ENCODE peak calls at places on chromosomes 11 and 22, in nine cellular contexts. M is stimulated activated CD4-positive, alpha-beta T cell treated with anti-CD3 and anti-CD28 coated beads, Interleukin-2, amount 100 ng/mL, for 48 hours; O is AG20443; V is activated T-helper 1 cell treated with anti-CD3 and anti-CD28 coated beads, Interleukin-12 subunit alpha, Interleukin-12 subunit beta, Interleukin-2, Interleukin-4 antibody, amounts not matched to agents 30 ng/mL and 10 ng/mL and 1 ng/mL, durations not matched to agents 14 hours and 24 hours and 36 hours; X is Caki2; G is T follicular helper cell; Q is cardiac muscle cell; S is stimulated activated CD8-positive, alpha-beta memory T cell treated with anti-CD3 and anti-CD28 coated beads, Interleukin-15, amount 100 ng/mL, for 4 hours; E is NCI-H524. K is an unnamed sample.

GRCh38 chr11:61004037-61004641 is 32.7 kb downstream of the CD6 start:
- DNase-seq in M (no peak), O (no peak), V (no peak), X (no peak), G (peak; percentile 53), Q (peak; percentile 82), S (no peak), E (peak; percentile 51), K (no peak)

GRCh38 chr22:40449676-40450035 is 79.3 kb downstream of the SGSM3 start:
- DNase-seq in M (no peak), O (peak; percentile 26), V (no peak), X (no peak), G (no peak), Q (peak; percentile 78), S (no peak), E (no peak), K (no peak)

GRCh38 chr11:128336203-128336602 is 251.2 kb downstream of the ETS1 start:
- DNase-seq in M (no peak), O (peak; percentile 65), V (no peak), X (peak; percentile 67), G (no peak), Q (peak; percentile 78), S (no peak), E (no peak), K (no peak)

GRCh38 chr11:36569095-36569494 is 1.3 kb downstream of the RAG1 start:
- DNase-seq in M (no peak), O (no peak), V (no peak), X (no peak), G (no peak), Q (no peak), S (no peak), E (no peak), K (no peak)

GRCh38 chr22:49845241-49845640 is 8.4 kb upstream of the ZBED4 start:
- DNase-seq in M (no peak), O (no peak), V (no peak), X (no peak), G (no peak), Q (no peak), S (no peak), E (no peak), K (no peak)

GRCh38 chr11:119728226-119728626 is 774 bp downstream of the NECTIN1 start:
- DNase-seq in M (no peak), O (peak; percentile 48), V (no peak), X (no peak), G (no peak), Q (no peak), S (no peak), E (no peak), K (peak; percentile 30)

GRCh38 chr11:37557990-37558389 is 960.0 kb upstream of the RAG2 start:
- DNase-seq in M (no peak), O (no peak), V (no peak), X (no peak), G (no peak), Q (no peak), S (no peak), E (no peak), K (no peak)

GRCh38 chr11:12717851-12718291 is 43.6 kb downstream of the TEAD1 start:
- DNase-seq in M (peak; percentile 22), O (no peak), V (peak; percentile 55), X (no peak), G (peak; percentile 38), Q (no peak), S (no peak), E (no peak), K (no peak)

GRCh38 chr11:44043157-44043556 is 4.6 kb upstream of the ACCSL start:
- DNase-seq in M (no peak), O (no peak), V (no peak), X (no peak), G (no peak), Q (no peak), S (no peak), E (no peak), K (no peak)

GRCh38 chr22:35039625-35040024 is 26.3 kb upstream of the ISX start:
- DNase-seq in M (no peak), O (peak; percentile 53), V (no peak), X (no peak), G (no peak), Q (no peak), S (no peak), E (no peak), K (no peak)

GRCh38 chr22:38935023-38935422 is 22.4 kb upstream of the APOBEC3A start:
- DNase-seq in M (no peak), O (no peak), V (no peak), X (peak; percentile 59), G (no peak), Q (no peak), S (no peak), E (peak; percentile 71), K (no peak)

GRCh38 chr11:86814775-86815174 is 14.4 kb downstream of the PRSS23 start:
- DNase-seq in M (no peak), O (no peak), V (no peak), X (no peak), G (no peak), Q (no peak), S (no peak), E (no peak), K (no peak)

GRCh38 chr22:17998913-17999312 is 25.4 kb downstream of the MICAL3 start:
- DNase-seq in M (no peak), O (no peak), V (no peak), X (no peak), G (no peak), Q (no peak), S (no peak), E (no peak), K (no peak)

GRCh38 chr11:68282141-68282860 is 10.5 kb upstream of the C11orf24 start:
- DNase-seq in M (peak; percentile 32), O (no peak), V (peak; percentile 38), X (no peak), G (no peak), Q (no peak), S (no peak), E (no peak), K (no peak)

GRCh38 chr11:26946209-26946828 is 47.6 kb upstream of the FIBIN start:
- DNase-seq in M (no peak), O (no peak), V (no peak), X (no peak), G (no peak), Q (no peak), S (no peak), E (no peak), K (no peak)

GRCh38 chr11:3159296-3160190 is 5.6 kb downstream of the OSBPL5 start:
- DNase-seq in M (no peak), O (no peak), V (no peak), X (no peak), G (no peak), Q (peak; percentile 45), S (no peak), E (no peak), K (no peak)

GRCh38 chr11:61587541-61587941 is 6.7 kb upstream of the SYT7 start:
- DNase-seq in M (no peak), O (peak; percentile 86), V (no peak), X (no peak), G (no peak), Q (peak; percentile 26), S (peak; percentile 8), E (peak; percentile 26), K (no peak)

GRCh38 chr11:66371627-66372415 is at the start of gene SLC29A2:
- DNase-seq in M (peak; percentile 74), O (peak; percentile 45), V (peak; percentile 71), X (no peak), G (peak; percentile 69), Q (no peak), S (peak; percentile 64), E (peak; percentile 93), K (peak; percentile 85)

GRCh38 chr11:115670538-115671200 is 166.5 kb upstream of the CADM1 start:
- DNase-seq in M (no peak), O (no peak), V (no peak), X (no peak), G (no peak), Q (no peak), S (no peak), E (peak; percentile 65), K (no peak)

K was measured in HEK293T.